ENCODE peak calls at places on chromosome 9, in five cellular contexts. E is NCI-H146; L is stomach; D is endothelial cell; Z is stimulated activated CD4-positive, alpha-beta T cell treated with anti-CD3 and anti-CD28 coated beads, Interleukin-1b, Interleukin-23, amount 100 ng/mL, for 24 hours. Y is an unnamed sample.

GRCh38 chr9:137827908-137828526 is 49.6 kb upstream of the CACNA1B start:
- DNase-seq in E (no peak), L (no peak), D (no peak), Z (no peak), Y (no peak)

GRCh38 chr9:69385474-69386091 is 60.6 kb downstream of the ENTREP1 start:
- DNase-seq in E (peak; percentile 75), L (peak; percentile 63), D (no peak), Z (no peak), Y (no peak)

GRCh38 chr9:113484258-113484730 is 20.8 kb downstream of the RGS3 start:
- DNase-seq in E (no peak), L (peak; percentile 84), D (no peak), Z (no peak), Y (no peak)

GRCh38 chr9:8492034-8492433 is 692.5 kb upstream of the DMAC1 start:
- DNase-seq in E (no peak), L (no peak), D (no peak), Z (no peak), Y (no peak)

GRCh38 chr9:684055-684949 is 157.2 kb upstream of the DMRT1 start:
- DNase-seq in E (no peak), L (no peak), D (no peak), Z (no peak), Y (no peak)

GRCh38 chr9:37730840-37731239 is 22.8 kb upstream of the TRMT10B start:
- DNase-seq in E (peak; percentile 22), L (no peak), D (no peak), Z (no peak), Y (no peak)

GRCh38 chr9:126146254-126147145 is 180.1 kb upstream of the MVB12B start:
- DNase-seq in E (peak; percentile 58), L (peak; percentile 24), D (peak; percentile 48), Z (peak; percentile 2), Y (peak; percentile 42)

GRCh38 chr9:128617943-128618342 is 38.7 kb downstream of the DYNC2I2 start:
- DNase-seq in E (no peak), L (no peak), D (no peak), Z (no peak), Y (no peak)

GRCh38 chr9:2181794-2182193 is 166.6 kb downstream of the SMARCA2 start:
- DNase-seq in E (peak; percentile 71), L (peak; percentile 32), D (peak; percentile 71), Z (no peak), Y (no peak)

GRCh38 chr9:81635526-81636279 is 53.6 kb downstream of the TLE1 start:
- DNase-seq in E (no peak), L (no peak), D (no peak), Z (no peak), Y (no peak)

GRCh38 chr9:98083059-98083458 is 26.5 kb downstream of the NANS start:
- DNase-seq in E (no peak), L (no peak), D (no peak), Z (no peak), Y (no peak)

GRCh38 chr9:122315534-122315933 is 50.9 kb downstream of the MRRF start:
- DNase-seq in E (no peak), L (no peak), D (no peak), Z (no peak), Y (no peak)

GRCh38 chr9:16726023-16726422 is 144.4 kb downstream of the BNC2 start:
- DNase-seq in E (no peak), L (no peak), D (no peak), Z (no peak), Y (no peak)